ENCODE peak calls at places on chromosome 1, in four cellular contexts. One of them, this sample, is unnamed.

GRCh38 chr1:45864765-45865164 is 61.4 kb downstream of the MAST2 start:
- DNase-seq in sigmoid colon: no peak
- DNase-seq in posterior cingulate gyrus: no peak
- DNase-seq in C1 segment of cervical spinal cord: no peak
- DNase-seq in this sample: peak

GRCh38 chr1:156448134-156448967 is 52.2 kb downstream of the MEF2D start:
- DNase-seq in sigmoid colon: no peak
- DNase-seq in posterior cingulate gyrus: no peak
- DNase-seq in C1 segment of cervical spinal cord: no peak
- DNase-seq in this sample: no peak

GRCh38 chr1:226404063-226404903 is 3.6 kb downstream of the PARP1 start:
- DNase-seq in C1 segment of cervical spinal cord: no peak
- DNase-seq in posterior cingulate gyrus: no peak
- DNase-seq in sigmoid colon: no peak
- DNase-seq in this sample: no peak

GRCh38 chr1:14913475-14914155 is 239.9 kb upstream of the TMEM51 start:
- DNase-seq in posterior cingulate gyrus: no peak
- DNase-seq in C1 segment of cervical spinal cord: no peak
- DNase-seq in sigmoid colon: no peak
- DNase-seq in this sample: peak

GRCh38 chr1:184982002-184982954 is 8.0 kb upstream of the NIBAN1 start:
- DNase-seq in C1 segment of cervical spinal cord: no peak
- DNase-seq in posterior cingulate gyrus: peak
- DNase-seq in sigmoid colon: peak
- DNase-seq in this sample: peak

GRCh38 chr1:151574575-151575529 is 34.7 kb downstream of the TUFT1 start:
- DNase-seq in C1 segment of cervical spinal cord: no peak
- DNase-seq in sigmoid colon: no peak
- DNase-seq in posterior cingulate gyrus: no peak
- DNase-seq in this sample: peak

GRCh38 chr1:109803901-109804331 is 40.2 kb upstream of the EPS8L3 start:
- DNase-seq in sigmoid colon: peak
- DNase-seq in posterior cingulate gyrus: peak
- DNase-seq in C1 segment of cervical spinal cord: no peak
- DNase-seq in this sample: no peak

GRCh38 chr1:159986093-159986492 is 32.1 kb upstream of the SLAMF9 start:
- DNase-seq in posterior cingulate gyrus: no peak
- DNase-seq in sigmoid colon: no peak
- DNase-seq in C1 segment of cervical spinal cord: no peak
- DNase-seq in this sample: no peak

GRCh38 chr1:234779160-234779538 is 169.2 kb upstream of the IRF2BP2 start:
- DNase-seq in sigmoid colon: no peak
- DNase-seq in C1 segment of cervical spinal cord: no peak
- DNase-seq in posterior cingulate gyrus: no peak
- DNase-seq in this sample: no peak

GRCh38 chr1:212141404-212141803 is 105.9 kb downstream of the DTL start:
- DNase-seq in C1 segment of cervical spinal cord: no peak
- DNase-seq in posterior cingulate gyrus: no peak
- DNase-seq in sigmoid colon: no peak
- DNase-seq in this sample: peak